ENCODE peak calls at places on chromosomes 16 and 17, in four cellular contexts. A is endothelial cell of umbilical vein, B is islet precursor cell, S is NCI-H1105 treated with DMSO at 0.1 percent for 48 hours. C is an unnamed sample.
A peak's percentile ranks its signal among the peaks of the same experiment; 100 is the strongest.

GRCh38 chr16:86883583-86884188 is 305.3 kb downstream of the FOXL1 start:
- DNase-seq in A (no peak), B (no peak), S (no peak), C (no peak)

GRCh38 chr16:64356267-64356666 is 765.6 kb downstream of the CDH11 start:
- DNase-seq in A (no peak), B (no peak), S (no peak), C (no peak)

GRCh38 chr17:46117117-46117516 is 76.1 kb downstream of the KANSL1 start:
- DNase-seq in A (no peak), B (no peak), S (no peak), C (no peak)

GRCh38 chr17:12554251-12554650 is 111.4 kb upstream of the MYOCD start:
- DNase-seq in A (no peak), B (no peak), S (no peak), C (no peak)

GRCh38 chr16:471353-472198 is 46.1 kb downstream of the RAB11FIP3 start:
- DNase-seq in A (no peak), B (no peak), S (no peak), C (no peak)

GRCh38 chr17:17151055-17151454 is 55.1 kb downstream of the PLD6 start:
- DNase-seq in A (peak; percentile 59), B (no peak), S (no peak), C (no peak)

GRCh38 chr17:75338335-75338734 is 49.1 kb upstream of the SLC25A19 start:
- DNase-seq in A (no peak), B (no peak), S (no peak), C (no peak)

GRCh38 chr16:67444259-67445125 is 13.6 kb downstream of the HSD11B2 start:
- DNase-seq in A (no peak), B (no peak), S (no peak), C (no peak)

GRCh38 chr17:968812-969766 is 10.5 kb downstream of the NXN start:
- DNase-seq in A (no peak), B (no peak), S (no peak), C (no peak)

GRCh38 chr16:58411736-58412614 is 19.7 kb downstream of the GINS3 start:
- DNase-seq in A (no peak), B (peak; percentile 65), S (no peak), C (no peak)

GRCh38 chr16:68860978-68861892 is 17.9 kb downstream of the TANGO6 start:
- DNase-seq in A (no peak), B (no peak), S (no peak), C (no peak)

GRCh38 chr16:67157106-67157748 is 2.5 kb downstream of the TRADD start:
- DNase-seq in A (no peak), B (no peak), S (no peak), C (no peak)

GRCh38 chr17:78019976-78020716 is 61.6 kb downstream of the TNRC6C start:
- DNase-seq in A (no peak), B (no peak), S (no peak), C (no peak)

GRCh38 chr16:53932975-53933374 is 229.0 kb downstream of the FTO start:
- DNase-seq in A (no peak), B (no peak), S (no peak), C (no peak)

GRCh38 chr17:65394811-65395472 is 166.5 kb downstream of the AXIN2 start:
- DNase-seq in A (no peak), B (no peak), S (no peak), C (no peak)

GRCh38 chr17:9668532-9668931 is 23.2 kb downstream of the USP43 start:
- DNase-seq in A (no peak), B (peak; percentile 82), S (no peak), C (no peak)

GRCh38 chr17:40912506-40913220 is 24.8 kb downstream of the KRT23 start:
- DNase-seq in A (peak; percentile 34), B (no peak), S (no peak), C (no peak)

GRCh38 chr17:71081666-71082065 is 912.3 kb downstream of the KCNJ2 start:
- DNase-seq in A (no peak), B (no peak), S (no peak), C (no peak)

GRCh38 chr17:1274243-1274608 is 4.0 kb downstream of the BHLHA9 start:
- DNase-seq in A (no peak), B (no peak), S (no peak), C (no peak)

GRCh38 chr17:27760069-27760885 is 40.1 kb downstream of the NOS2 start:
- DNase-seq in A (peak; percentile 38), B (peak; percentile 83), S (peak; percentile 27), C (no peak)

GRCh38 chr17:44751806-44752205 is 7.0 kb upstream of the ADAM11 start:
- DNase-seq in A (no peak), B (peak; percentile 51), S (no peak), C (no peak)

GRCh38 chr16:31700200-31700529 is 172.5 kb downstream of the AHSP start:
- DNase-seq in A (no peak), B (no peak), S (peak; percentile 84), C (no peak)

GRCh38 chr17:2400877-2401425 is at the start of gene MNT:
- DNase-seq in A (peak; percentile 94), B (peak; percentile 99), S (peak; percentile 79), C (no peak)

GRCh38 chr16:50830698-50831097 is 88.8 kb downstream of the CYLD start:
- DNase-seq in A (no peak), B (no peak), S (no peak), C (no peak)

GRCh38 chr17:17909078-17909477 is 63.1 kb downstream of the TOM1L2 start:
- DNase-seq in A (no peak), B (no peak), S (no peak), C (no peak)

GRCh38 chr16:15636392-15636873 is 6.5 kb downstream of the MARF1 start:
- DNase-seq in A (peak; percentile 42), B (peak; percentile 12), S (no peak), C (no peak)

GRCh38 chr16:81588326-81589081 is 143.9 kb downstream of the CMIP start:
- DNase-seq in A (no peak), B (no peak), S (no peak), C (no peak)

GRCh38 chr16:88685156-88686061 is 898 bp downstream of the SNAI3 start:
- DNase-seq in A (no peak), B (no peak), S (no peak), C (no peak)

GRCh38 chr16:67445126-67445426 is 14.2 kb downstream of the HSD11B2 start:
- DNase-seq in A (no peak), B (no peak), S (no peak), C (no peak)

GRCh38 chr17:19729900-19730299 is 13.5 kb upstream of the SLC47A2 start:
- DNase-seq in A (no peak), B (no peak), S (no peak), C (no peak)

GRCh38 chr17:44385287-44386181 is 3.9 kb downstream of the ITGA2B start:
- DNase-seq in A (peak; percentile 79), B (peak; percentile 97), S (peak; percentile 76), C (peak; percentile 17)